ENCODE peak calls at places on chromosomes 11 and 22, in ten cellular contexts. C is IMR-90, A is OCI-LY7, S is cardiac muscle cell, O is spleen, F is left lung, Y is substantia nigra, N is MM.1S, M is heart left ventricle, T is thoracic aorta. Q is an unnamed sample.

GRCh38 chr11:71447791-71448256 is 369 bp downstream of the DHCR7 start:
- DNase-seq in Y (no peak), M (peak; percentile 53), N (peak; percentile 7), S (peak; percentile 18), C (no peak), T (no peak), O (peak; percentile 93), F (no peak), A (peak; percentile 40), Q (peak; percentile 74)

GRCh38 chr11:68364581-68364980 is 52.2 kb downstream of the LRP5 start:
- DNase-seq in O (no peak), C (no peak), M (no peak), Y (no peak), T (no peak), A (no peak), F (no peak), S (no peak), N (no peak), Q (no peak)

GRCh38 chr11:83819936-83820549 is 533.9 kb upstream of the CCDC90B start:
- DNase-seq in N (peak; percentile 64), C (peak; percentile 79), F (no peak), A (peak; percentile 49), M (no peak), Y (no peak), S (peak; percentile 82), O (no peak), T (no peak), Q (peak; percentile 18)

GRCh38 chr11:68211546-68211945 is 1.6 kb downstream of the KMT5B start:
- DNase-seq in O (no peak), T (no peak), Y (no peak), F (peak; percentile 44), A (no peak), M (no peak), N (no peak), S (no peak), C (no peak), Q (peak; percentile 58)

GRCh38 chr11:78234006-78234405 is 45.3 kb downstream of the USP35 start:
- DNase-seq in A (no peak), T (no peak), O (no peak), C (no peak), N (no peak), Y (no peak), M (no peak), F (no peak), S (no peak), Q (no peak)

GRCh38 chr22:29503811-29504372 is 23.9 kb downstream of the NEFH start:
- DNase-seq in A (no peak), S (peak; percentile 85), F (peak; percentile 48), M (peak; percentile 54), C (peak; percentile 79), T (no peak), Y (peak; percentile 10), O (no peak), N (no peak), Q (peak; percentile 65)

GRCh38 chr11:14546672-14547071 is 26.5 kb upstream of the PSMA1 start:
- DNase-seq in M (no peak), C (no peak), N (no peak), Y (no peak), O (no peak), T (no peak), S (no peak), F (no peak), A (no peak), Q (no peak)

GRCh38 chr11:62147545-62147944 is 23.7 kb downstream of the INCENP start:
- DNase-seq in T (no peak), A (no peak), F (no peak), Y (no peak), N (no peak), S (no peak), M (no peak), C (no peak), O (peak; percentile 37), Q (peak; percentile 35)

GRCh38 chr11:130488187-130489026 is 40.0 kb downstream of the ADAMTS15 start:
- DNase-seq in T (no peak), O (no peak), Y (no peak), N (no peak), C (peak; percentile 34), S (no peak), M (no peak), F (no peak), A (no peak), Q (no peak)

GRCh38 chr22:28381427-28382167 is 298.0 kb downstream of the TTC28 start:
- DNase-seq in S (peak; percentile 11), T (no peak), M (no peak), Y (no peak), O (no peak), C (peak; percentile 65), N (no peak), F (no peak), A (no peak), Q (no peak)

GRCh38 chr11:75763846-75764245 is 4.7 kb upstream of the DGAT2 start:
- DNase-seq in A (no peak), N (no peak), F (no peak), O (no peak), S (no peak), T (no peak), Y (no peak), M (no peak), C (no peak), Q (no peak)

GRCh38 chr11:44572884-44573283 is 7.4 kb downstream of the CD82 start:
- DNase-seq in F (no peak), S (no peak), C (no peak), T (no peak), O (peak; percentile 78), Y (no peak), A (no peak), M (no peak), N (no peak), Q (no peak)

DNA sequence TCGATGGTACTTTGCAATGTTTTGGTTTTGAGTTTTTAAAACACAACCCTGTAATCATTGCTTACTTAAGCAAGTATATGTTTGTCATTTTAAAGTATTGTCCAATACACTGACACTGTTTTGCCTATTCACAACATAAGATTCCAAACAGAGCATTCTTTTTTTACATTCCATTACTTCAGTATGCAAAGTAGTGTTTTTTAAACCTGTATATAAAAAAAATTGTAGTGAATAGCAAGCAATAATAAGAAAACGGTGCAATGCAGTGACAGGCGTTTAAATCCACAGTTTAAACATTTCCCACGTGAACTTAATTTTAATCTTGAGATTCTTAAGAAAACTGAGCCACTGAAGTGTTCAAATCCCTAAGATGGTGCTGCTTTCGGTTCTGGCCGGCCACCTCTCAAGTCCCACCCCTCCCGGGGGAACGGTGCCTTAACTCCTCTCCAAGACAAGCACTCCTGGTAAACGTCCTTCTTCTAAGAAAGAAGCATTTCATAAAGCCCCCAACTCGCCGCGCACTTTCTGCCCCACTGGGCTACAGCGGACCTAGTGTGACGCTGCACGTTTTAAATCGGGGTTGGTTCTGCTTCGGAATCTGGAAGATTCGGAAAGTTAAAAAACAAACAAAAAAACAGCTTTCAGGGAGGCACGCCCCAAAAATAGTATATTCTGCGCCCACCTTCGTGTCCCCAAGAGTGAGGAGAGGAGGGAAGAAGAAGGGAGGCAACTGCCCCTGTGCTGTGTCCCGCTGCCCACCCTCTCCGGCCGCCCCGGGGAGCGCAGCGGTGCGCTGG is 2.9 kb downstream of the PGR start:
- DNase-seq in C (no peak), S (peak; percentile 43), A (no peak), O (no peak), N (peak; percentile 26), Y (no peak), T (no peak), M (peak; percentile 58), F (no peak), Q (peak; percentile 58)
- H3K27ac ChIP-seq in C (no peak overlapping the region), S (no peak overlapping the region), A (no peak overlapping the region), O (no peak overlapping the region), N (no peak overlapping the region), Y (no peak overlapping the region), T (peak overlapping the region; percentile 88), M (peak overlapping the region; percentile 70), F (no peak overlapping the region), Q (peak overlapping the region; percentile 78)

DNA sequence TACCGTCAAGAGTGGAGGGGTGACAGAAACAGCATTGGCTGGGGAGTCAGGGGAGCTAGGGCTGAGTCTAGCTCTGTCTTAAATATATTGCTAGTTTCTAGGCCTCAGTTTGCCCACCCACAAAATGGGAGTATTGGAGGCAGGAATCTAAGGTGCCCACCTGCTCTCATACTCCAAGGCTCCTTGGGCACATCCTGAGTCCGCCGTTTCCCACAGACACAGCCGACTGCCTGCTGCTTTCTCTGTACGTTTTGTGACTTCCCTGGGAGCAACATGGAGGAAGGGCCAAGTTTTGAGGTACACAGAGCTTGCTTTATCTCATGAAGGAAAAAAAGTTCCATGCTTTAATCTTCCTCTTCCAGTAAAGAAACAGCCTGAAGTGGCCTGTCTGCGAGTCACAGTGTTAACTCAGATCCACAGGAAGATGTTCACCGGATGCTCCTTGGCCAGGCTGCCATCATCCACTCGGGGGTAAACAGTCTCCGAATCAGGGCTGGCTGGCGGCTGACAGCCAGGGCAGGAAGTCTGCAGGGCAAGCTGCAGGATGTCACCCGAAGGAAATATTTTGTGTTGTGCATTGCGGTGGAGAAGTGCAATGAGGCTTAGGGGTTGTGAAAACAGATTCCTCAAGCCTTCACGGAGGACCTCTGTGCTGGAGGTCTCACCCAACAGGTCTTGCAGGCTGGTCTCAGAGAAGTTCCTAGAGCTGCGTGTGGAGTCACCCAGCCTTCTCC is 11.1 kb upstream of the CERK start:
- DNase-seq in S (peak; percentile 64), Y (no peak), M (peak; percentile 28), F (no peak), C (peak; percentile 49), O (peak; percentile 88), T (no peak), N (no peak), A (no peak), Q (peak; percentile 48)
- H3K27ac ChIP-seq in S (no peak overlapping the region), Y (no peak overlapping the region), M (no peak overlapping the region), F (peak overlapping the region; percentile 29), C (peak overlapping the region; percentile 52), O (peak overlapping the region; percentile 64), T (no peak overlapping the region), N (no peak overlapping the region), A (no peak overlapping the region), Q (no peak overlapping the region)

DNA sequence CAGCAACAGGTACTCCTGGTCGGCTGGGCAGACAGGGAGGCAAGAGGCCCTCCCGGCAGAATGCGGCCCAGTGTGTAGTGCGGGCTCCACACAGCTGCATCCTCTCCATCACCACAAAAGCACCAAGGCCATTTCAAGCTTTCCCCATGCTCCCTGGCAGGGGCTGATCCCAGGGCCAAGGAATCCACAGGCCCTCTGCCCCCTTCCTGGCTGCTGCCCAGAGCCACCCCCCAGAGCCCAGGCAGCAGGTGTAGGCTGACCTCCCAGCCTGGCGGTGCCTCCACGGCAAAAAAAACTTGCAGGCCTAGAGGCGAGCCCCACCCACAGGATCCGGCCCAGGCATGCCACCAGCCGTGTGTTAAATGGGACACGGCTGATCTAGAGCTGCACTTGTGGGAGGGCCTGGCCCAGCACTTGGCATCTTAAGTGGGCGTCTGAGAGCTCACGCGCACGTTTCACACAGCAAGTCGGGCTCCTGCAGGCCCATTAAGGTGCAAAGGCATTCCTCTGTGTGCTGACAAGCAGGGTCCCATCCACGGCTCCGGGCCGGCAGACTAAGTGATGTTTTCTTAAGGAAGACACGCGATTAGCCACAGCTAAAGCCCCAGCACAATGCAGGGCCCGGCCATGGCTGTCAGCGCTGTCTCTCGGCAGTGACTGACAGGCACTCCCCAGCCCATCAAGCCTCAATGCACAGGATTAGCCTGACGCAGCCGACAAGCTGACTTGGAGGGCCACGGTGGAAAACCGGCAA is 19.8 kb upstream of the GNB1L start:
- DNase-seq in O (peak; percentile 75), C (no peak), S (no peak), F (peak; percentile 85), T (no peak), N (no peak), Y (no peak), A (no peak), M (peak; percentile 26), Q (no peak)
- H3K27ac ChIP-seq in O (no peak overlapping the region), C (no peak overlapping the region), S (peak overlapping the region; percentile 67), F (peak overlapping the region; percentile 45), T (peak overlapping the region; percentile 50), N (no peak overlapping the region), Y (no peak overlapping the region), A (no peak overlapping the region), M (no peak overlapping the region), Q (no peak overlapping the region)

GRCh38 chr11:120210651-120211521 is at the start of gene OAF:
- DNase-seq in T (no peak), A (peak; percentile 88), F (peak; percentile 77), Y (peak; percentile 27), C (peak; percentile 83), S (peak; percentile 92), O (peak; percentile 87), N (peak; percentile 94), M (peak; percentile 81), Q (peak; percentile 81)
- H3K27ac ChIP-seq in T (no peak within 1 kb of the TSS), A (no peak within 1 kb of the TSS), F (peak within 1 kb of the TSS; percentile 63), Y (peak within 1 kb of the TSS; percentile 73), C (peak within 1 kb of the TSS; percentile 92), S (no peak within 1 kb of the TSS), O (peak within 1 kb of the TSS; percentile 57), N (peak within 1 kb of the TSS; percentile 60), M (peak within 1 kb of the TSS; percentile 68), Q (peak within 1 kb of the TSS; percentile 81)